ENCODE peak calls at places on chromosome 15, in eight cellular contexts. P, Z, C, Y, K, V, R and B are unnamed samples.

GRCh38 chr15:85047271-85047948 is 65.8 kb downstream of the PDE8A start:
- DNase-seq in Y (no peak), P (no peak), C (peak; percentile 81), V (no peak), K (peak; percentile 37), Z (peak; percentile 15), R (no peak), B (peak; percentile 6)

GRCh38 chr15:62306851-62307504 is 141.9 kb upstream of the C2CD4B start:
- DNase-seq in P (no peak), K (peak; percentile 29), Y (no peak), Z (peak; percentile 87), C (peak; percentile 50), V (no peak), R (no peak), B (peak; percentile 72)

GRCh38 chr15:97875513-97876285 is 84.8 kb upstream of the ARRDC4 start:
- DNase-seq in K (no peak), P (peak; percentile 77), Z (no peak), C (peak; percentile 33), Y (no peak), V (no peak), R (no peak), B (peak; percentile 59)

GRCh38 chr15:42084465-42085235 is 9.7 kb downstream of the PLA2G4D start:
- DNase-seq in P (peak; percentile 99), C (no peak), K (peak; percentile 86), R (peak; percentile 21), Z (peak; percentile 77), Y (peak; percentile 90), V (peak; percentile 35), B (peak; percentile 71)

GRCh38 chr15:78879517-78880241 is 7.0 kb downstream of the MORF4L1 start:
- DNase-seq in V (no peak), P (no peak), C (no peak), Y (no peak), K (no peak), R (no peak), Z (no peak), B (no peak)

GRCh38 chr15:44265757-44266156 is 22.8 kb upstream of the GOLM2 start:
- DNase-seq in C (no peak), Y (no peak), R (no peak), P (no peak), Z (no peak), V (no peak), K (no peak), B (no peak)

GRCh38 chr15:68057089-68057488 is 3.0 kb downstream of the PIAS1 start:
- DNase-seq in K (no peak), C (no peak), P (no peak), Z (no peak), R (no peak), V (no peak), Y (no peak), B (no peak)

GRCh38 chr15:58467121-58467721 is 35.4 kb downstream of the LIPC start:
- DNase-seq in C (no peak), K (no peak), P (no peak), V (no peak), R (no peak), Y (no peak), Z (no peak), B (peak; percentile 74)

GRCh38 chr15:75620776-75621536 is 4.6 kb downstream of the SNUPN start:
- DNase-seq in V (no peak), Z (no peak), P (peak; percentile 85), C (peak; percentile 84), R (no peak), K (no peak), Y (peak; percentile 64), B (peak; percentile 30)

GRCh38 chr15:74311734-74312444 is 55.6 kb downstream of the CYP11A1 start:
- DNase-seq in C (no peak), V (no peak), Z (peak; percentile 43), P (no peak), R (no peak), Y (no peak), K (peak; percentile 25), B (no peak)

GRCh38 chr15:89358755-89359439 is 24.3 kb upstream of the POLG start:
- DNase-seq in C (peak; percentile 66), Z (peak; percentile 81), V (peak; percentile 72), R (peak; percentile 68), K (peak; percentile 80), Y (peak; percentile 97), P (peak; percentile 82), B (peak; percentile 58)

DNA sequence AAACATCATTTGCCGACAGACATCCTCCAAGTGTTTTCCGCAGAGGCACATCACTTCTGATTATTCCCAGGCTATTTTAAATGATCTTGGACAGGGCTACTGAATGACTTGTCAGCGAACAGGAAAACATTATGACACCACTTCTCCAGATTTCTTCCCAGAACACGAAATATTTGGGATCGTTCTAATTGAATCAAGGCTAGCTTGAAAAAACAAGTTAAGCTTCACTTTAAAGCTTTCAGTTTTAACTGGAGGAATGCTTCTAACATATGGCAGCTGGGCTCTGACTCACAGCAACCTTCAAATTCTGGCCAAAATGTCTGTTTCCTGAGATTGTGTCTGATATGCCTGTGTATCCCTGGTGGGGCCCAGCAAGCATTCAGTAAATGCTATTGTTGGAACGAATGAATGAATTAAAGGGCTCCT is 127.0 kb upstream of the ICE2 start:
- DNase-seq in K (no peak), Z (no peak), P (no peak), Y (no peak), V (no peak), C (peak; percentile 60), R (no peak), B (no peak)
- H3K27ac ChIP-seq in K (no peak overlapping the region), Z (no peak overlapping the region), P (no peak overlapping the region), Y (peak overlapping the region; percentile 19), V (no peak overlapping the region), C (peak overlapping the region; percentile 21), R (no peak overlapping the region), B (no peak overlapping the region)

DNA sequence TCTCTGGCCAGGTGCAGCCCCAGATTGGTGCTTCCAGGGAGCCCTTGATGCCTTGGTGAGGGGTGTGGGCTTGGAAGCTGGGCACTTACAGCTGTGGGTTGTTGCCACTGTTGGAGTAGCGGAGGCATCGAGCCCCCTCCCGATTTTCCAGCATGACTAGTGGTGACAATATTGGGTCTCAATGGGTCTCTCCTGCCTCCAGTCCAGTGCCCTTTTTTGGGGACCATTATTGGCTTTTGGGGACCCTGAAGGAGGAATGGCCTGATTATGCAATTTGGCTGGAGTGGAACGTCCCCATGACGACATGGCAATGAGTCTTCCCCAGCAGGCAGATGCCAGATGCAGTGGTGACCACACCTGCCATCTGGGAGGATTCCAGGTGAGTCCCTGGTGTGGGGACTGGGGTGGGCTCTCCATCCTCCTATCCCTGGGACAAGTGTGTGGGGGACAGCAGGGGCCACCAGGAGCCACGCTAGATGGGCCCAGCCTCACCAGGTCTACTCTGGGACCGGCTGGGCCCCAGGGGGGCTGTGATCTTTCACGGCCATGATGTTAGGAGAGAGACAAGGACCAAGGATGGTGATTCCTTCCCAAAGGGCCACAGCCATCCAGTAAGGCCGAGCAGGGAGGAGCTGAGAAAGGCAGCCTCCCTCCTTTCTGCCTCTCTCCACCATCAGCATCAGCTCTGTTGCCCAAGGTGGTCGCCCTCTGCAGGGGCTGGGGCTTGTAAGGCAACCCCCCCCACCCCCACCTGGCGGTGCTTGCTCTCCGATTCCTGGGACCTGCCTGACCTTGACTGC is 196.8 kb downstream of the GOLGA6L6 start:
- DNase-seq in R (no peak), C (no peak), V (no peak), Z (no peak), K (no peak), Y (peak; percentile 83), P (peak; percentile 77), B (no peak)
- H3K9me3 ChIP-seq in R (no peaks in the 10 kb centered on the region), C (no peaks in the 10 kb centered on the region), V (no peaks in the 10 kb centered on the region), Z (peaks cover 48% of the 10 kb centered on the region), K (no peaks in the 10 kb centered on the region), Y (peaks cover 41% of the 10 kb centered on the region), P (peaks cover 11% of the 10 kb centered on the region), B (no peaks in the 10 kb centered on the region)

DNA sequence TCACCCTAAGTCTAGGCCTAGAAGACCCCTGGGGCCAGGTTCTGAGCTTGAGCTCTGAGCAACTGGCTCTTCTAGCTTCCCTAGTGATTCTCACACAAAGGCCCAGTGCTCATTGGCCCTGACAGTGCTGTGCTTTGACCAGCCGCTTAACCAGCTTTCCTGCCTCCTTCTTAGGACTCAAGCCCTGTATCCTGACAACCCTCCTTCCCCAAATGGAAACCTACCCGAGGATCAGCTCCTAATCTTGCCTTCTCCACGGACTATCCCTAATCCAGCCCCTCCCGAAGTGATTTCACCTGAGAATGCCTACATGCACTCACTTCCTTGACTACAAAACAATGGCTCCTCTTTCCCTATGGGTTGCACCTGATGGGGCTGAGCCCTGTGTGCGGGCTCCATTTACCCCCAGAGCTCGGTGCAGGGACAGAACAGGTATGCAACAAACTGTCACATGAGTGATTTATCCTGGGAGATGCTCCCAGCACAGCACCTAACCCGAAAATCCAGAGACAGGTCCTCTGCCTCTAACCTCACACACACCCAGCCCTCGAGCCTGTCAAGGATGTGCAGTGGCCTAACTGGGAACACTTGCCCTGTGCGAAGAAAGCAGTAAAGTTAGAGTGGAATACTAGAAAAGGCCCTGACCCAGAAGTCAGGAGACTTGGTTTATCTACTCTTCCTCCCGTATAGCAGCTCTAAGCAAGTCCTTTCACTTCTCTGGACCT is 2.3 kb downstream of the MEGF11 start:
- DNase-seq in R (no peak), K (no peak), Z (no peak), P (no peak), Y (no peak), V (no peak), C (no peak), B (no peak)
- H3K27ac ChIP-seq in R (no peak overlapping the region), K (no peak overlapping the region), Z (no peak overlapping the region), P (no peak overlapping the region), Y (no peak overlapping the region), V (no peak overlapping the region), C (no peak overlapping the region), B (no peak overlapping the region)

GRCh38 chr15:25055356-25056068 is 100.7 kb downstream of the SNRPN start:
- DNase-seq in Y (peak; percentile 29), P (peak; percentile 51), K (no peak), C (no peak), V (no peak), Z (no peak), R (no peak), B (no peak)
- H3K9me3 ChIP-seq in Y (peaks cover 100% of the 10 kb centered on the region), P (peaks cover 79% of the 10 kb centered on the region), K (no peaks in the 10 kb centered on the region), C (peaks cover 22% of the 10 kb centered on the region), V (peaks cover 93% of the 10 kb centered on the region), Z (peaks cover 17% of the 10 kb centered on the region), R (peaks cover 100% of the 10 kb centered on the region), B (peaks cover 5% of the 10 kb centered on the region)